ENCODE peak calls at places on chromosomes 6 and 20, in four cellular contexts. O is sigmoid colon, N is kidney epithelial cell, S is astrocyte of the spinal cord. F is an unnamed sample.

GRCh38 chr6:136527831-136528230 is 22.4 kb downstream of the MAP7 start:
- DNase-seq in O (no peak), S (no peak), N (no peak), F (no peak)

GRCh38 chr20:32231847-32232246 is 24.2 kb downstream of the POFUT1 start:
- DNase-seq in S (peak; percentile 17), O (no peak), N (no peak), F (peak; percentile 21)

GRCh38 chr6:16769986-16770376 is 8.7 kb upstream of the ATXN1 start:
- DNase-seq in N (no peak), O (no peak), S (peak; percentile 92), F (peak; percentile 70)

GRCh38 chr6:89239338-89239737 is 22.2 kb upstream of the GABRR1 start:
- DNase-seq in S (no peak), O (no peak), N (no peak), F (no peak)

GRCh38 chr6:168601101-168601500 is 160.1 kb downstream of the SMOC2 start:
- DNase-seq in S (no peak), O (peak; percentile 54), N (no peak), F (no peak)

GRCh38 chr6:42727084-42727601 is 4.7 kb upstream of the PRPH2 start:
- DNase-seq in S (no peak), N (no peak), O (peak; percentile 79), F (no peak)

GRCh38 chr6:14266266-14266665 is 148.7 kb downstream of the CD83 start:
- DNase-seq in N (no peak), S (no peak), O (no peak), F (no peak)

GRCh38 chr6:154488802-154489437 is 21.6 kb downstream of the CNKSR3 start:
- DNase-seq in S (peak; percentile 85), N (no peak), O (no peak), F (peak; percentile 40)

GRCh38 chr20:10523438-10523837 is 88.3 kb downstream of the SLX4IP start:
- DNase-seq in O (peak; percentile 81), S (no peak), N (no peak), F (no peak)

GRCh38 chr6:89637960-89638319 is 607 bp downstream of the LYRM2 start:
- DNase-seq in O (no peak), S (no peak), N (no peak), F (no peak)

GRCh38 chr20:51393566-51393965 is 149.0 kb downstream of the NFATC2 start:
- DNase-seq in N (no peak), S (no peak), O (no peak), F (no peak)

GRCh38 chr20:297925-298754 is 770 bp downstream of the ZCCHC3 start:
- DNase-seq in N (peak; percentile 25), S (peak; percentile 68), O (peak; percentile 84), F (peak; percentile 72)

GRCh38 chr20:32138921-32139320 is 29.4 kb downstream of the TM9SF4 start:
- DNase-seq in O (peak; percentile 13), S (no peak), N (no peak), F (no peak)

GRCh38 chr20:50283922-50284810 is 93.5 kb downstream of the CEBPB start:
- DNase-seq in O (peak; percentile 76), N (peak; percentile 57), S (peak; percentile 43), F (peak; percentile 32)

GRCh38 chr6:138571174-138571573 is 71.9 kb upstream of the NHSL1 start:
- DNase-seq in N (no peak), O (no peak), S (peak; percentile 35), F (no peak)

GRCh38 chr6:3427740-3428085 is 29.1 kb downstream of the SLC22A23 start:
- DNase-seq in N (no peak), S (no peak), O (no peak), F (no peak)

GRCh38 chr6:111256646-111257045 is 169.3 kb downstream of the SLC16A10 start:
- DNase-seq in S (no peak), O (no peak), N (no peak), F (peak; percentile 16)
- TF ChIP-seq CTCF in S (peak; percentile 13), O (no peak), N (peak; percentile 17), F (peak; percentile 4)

DNA sequence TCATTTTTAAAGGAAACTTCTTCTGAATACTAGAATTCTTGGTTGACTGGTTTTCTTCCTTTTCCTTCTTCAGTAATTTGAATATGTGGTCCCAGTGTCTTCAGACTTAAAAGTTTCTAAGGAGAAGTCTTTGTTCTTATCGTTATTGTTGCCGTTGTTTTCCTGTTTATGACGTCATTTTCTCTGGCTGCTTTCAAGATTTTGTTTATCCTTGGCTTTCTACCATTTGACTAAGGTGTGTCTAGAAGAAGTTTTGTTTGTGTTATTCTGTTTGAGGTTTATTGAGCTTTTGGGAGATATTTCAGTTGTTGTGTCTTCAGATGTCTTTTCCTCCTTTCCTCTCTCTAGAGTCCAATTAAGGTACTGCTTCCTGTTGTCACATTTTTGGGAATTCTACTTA is 24.5 kb downstream of the CDYL start:
- DNase-seq in O (no peak), N (no peak), S (no peak), F (no peak)
- TF ChIP-seq CTCF in O (no peak), N (no peak), S (no peak), F (no peak)

GRCh38 chr20:14633507-14633906 is 296.1 kb upstream of the FLRT3 start:
- DNase-seq in S (no peak), O (no peak), N (no peak), F (peak; percentile 59)
- TF ChIP-seq CTCF in S (no peak), O (no peak), N (no peak), F (no peak)

GRCh38 chr6:131037194-131037897 is 25.7 kb downstream of the EPB41L2 start:
- DNase-seq in N (no peak), O (no peak), S (no peak), F (no peak)
- TF ChIP-seq CTCF in N (no peak), O (no peak), S (no peak), F (no peak)